ENCODE peak calls at places on chromosomes 13 and 19, in four cellular contexts. H is K562, K is GM12878, W is WTC11. B is an unnamed sample.

GRCh38 chr13:113863511-113864302 is at the start of gene GAS6:
- DNase-seq in W (peak), H (peak), K (no peak), B (peak)

GRCh38 chr19:3632739-3633558 is 6.4 kb upstream of the CACTIN start:
- DNase-seq in W (no peak), K (no peak), H (no peak), B (no peak)

GRCh38 chr19:17865364-17866311 is 5.9 kb downstream of the RPL18A start:
- DNase-seq in K (no peak), H (peak), W (no peak), B (peak)

GRCh38 chr13:77375554-77375953 is 48.7 kb upstream of the MYCBP2 start:
- DNase-seq in W (no peak), H (no peak), K (no peak), B (no peak)

GRCh38 chr13:47216176-47216822 is 319.4 kb upstream of the HTR2A start:
- DNase-seq in W (no peak), K (no peak), H (no peak), B (no peak)

GRCh38 chr19:11264452-11265176 is 2.3 kb upstream of the DOCK6 start:
- DNase-seq in H (peak), W (peak), K (peak), B (no peak)

GRCh38 chr19:17292301-17293074 is 10.7 kb downstream of the ABHD8 start:
- DNase-seq in K (peak), H (peak), W (peak), B (peak)

GRCh38 chr13:46899801-46900200 is 2.9 kb upstream of the HTR2A start:
- DNase-seq in K (no peak), H (no peak), W (no peak), B (no peak)

DNA sequence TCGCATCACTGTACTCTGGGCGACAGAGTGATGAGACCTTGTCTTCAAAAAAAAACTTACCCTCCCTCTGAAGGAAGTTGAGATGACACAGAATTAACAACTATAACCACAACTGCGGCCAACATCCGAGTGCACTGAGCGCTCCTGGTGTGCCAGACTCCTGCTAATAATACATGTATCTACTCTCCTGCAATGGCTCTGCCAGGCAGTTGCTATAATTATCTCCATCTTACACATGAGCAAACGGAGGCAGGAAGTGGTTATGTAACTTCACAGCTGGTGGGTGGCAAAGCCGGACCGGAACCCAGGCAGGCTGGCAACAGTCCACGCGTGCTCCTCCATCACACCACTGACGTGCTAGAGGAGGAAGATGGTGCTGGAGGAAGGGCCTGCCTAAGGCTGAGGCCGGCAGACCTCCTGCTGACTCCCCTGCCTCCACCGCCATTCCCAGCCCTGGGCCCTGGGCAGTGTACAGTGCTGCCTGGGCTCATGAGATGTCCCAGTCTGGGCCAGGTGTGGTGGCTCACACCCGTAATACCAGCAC is 12.6 kb downstream of the XRCC1 start:
- DNase-seq in W (no peak), K (peak), H (no peak), B (no peak)
- TF ChIP-seq USF1 in W (no peak), K (no peak), H (no peak), B (no peak)

GRCh38 chr13:30431269-30431950 is 9.1 kb downstream of the UBE2L5 start:
- DNase-seq in H (no peak), K (no peak), W (no peak), B (no peak)

GRCh38 chr13:30429235-30429634 is 6.9 kb downstream of the UBE2L5 start:
- DNase-seq in W (no peak), H (no peak), K (no peak), B (no peak)

GRCh38 chr13:30429721-30430694 is 7.7 kb downstream of the UBE2L5 start:
- DNase-seq in W (no peak), K (peak), H (peak), B (no peak)
- TF ChIP-seq USF1 in W (no peak), K (no peak), H (no peak), B (no peak)

GRCh38 chr19:55528030-55528801 is 8.7 kb downstream of the SBK2 start:
- DNase-seq in H (no peak), W (no peak), K (no peak), B (peak)
- TF ChIP-seq USF1 in H (no peak), W (no peak), K (no peak), B (no peak)

GRCh38 chr19:21568816-21569496 is 63.6 kb downstream of the ZNF429 start:
- DNase-seq in W (no peak), H (no peak), K (no peak), B (no peak)
- TF ChIP-seq USF1 in W (no peak), H (no peak), K (no peak), B (no peak)

DNA sequence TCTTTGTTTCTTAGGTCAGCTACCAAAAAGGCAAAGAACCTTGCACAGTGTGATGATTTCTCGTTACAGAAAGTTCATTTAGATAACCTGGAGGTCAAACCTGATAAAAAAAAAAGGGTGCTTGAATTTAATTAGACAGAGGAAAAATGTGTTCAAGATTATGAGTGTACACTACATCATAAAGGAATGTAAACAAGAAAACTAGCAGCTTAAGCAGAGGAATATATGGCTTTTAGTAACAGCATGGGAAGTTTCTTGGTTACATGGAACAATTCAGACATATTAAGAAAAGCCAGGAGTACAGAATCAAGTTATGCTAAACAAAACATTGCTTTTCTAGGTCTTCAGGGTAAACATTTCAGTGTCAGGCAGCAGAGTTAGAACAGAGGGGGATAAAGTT is 32.9 kb downstream of the ING1 start:
- DNase-seq in H (no peak), W (no peak), K (no peak), B (no peak)
- TF ChIP-seq USF1 in H (no peak), W (no peak), K (no peak), B (no peak)

GRCh38 chr13:108146642-108147041 is 68.7 kb downstream of the LIG4 start:
- DNase-seq in W (no peak), H (no peak), K (no peak), B (no peak)
- TF ChIP-seq USF1 in W (no peak), H (no peak), K (no peak), B (no peak)